ENCODE peak calls at places on chromosomes 2 and 18, in six cellular contexts. G, J, D, M, S and H are unnamed samples.

GRCh38 chr2:118224144-118224887 is 136.0 kb downstream of the INSIG2 start:
- DNase-seq in G (peak), J (peak), D (peak), M (no peak), S (peak), H (no peak)

GRCh38 chr2:16756831-16757644 is 91.4 kb upstream of the CYRIA start:
- DNase-seq in G (peak), J (peak), D (peak), M (peak), S (peak), H (no peak)

GRCh38 chr2:206700141-206700540 is 18.1 kb downstream of the DYTN start:
- DNase-seq in G (no peak), J (no peak), D (no peak), M (no peak), S (no peak), H (no peak)

GRCh38 chr2:88813612-88814011 is 122.1 kb downstream of the RPIA start:
- DNase-seq in G (no peak), J (no peak), D (no peak), M (no peak), S (no peak), H (no peak)

GRCh38 chr2:144357623-144358400 is 162.1 kb downstream of the ZEB2 start:
- DNase-seq in G (no peak), J (no peak), D (no peak), M (peak), S (peak), H (peak)

GRCh38 chr18:76621184-76621583 is 126.1 kb upstream of the ZNF516 start:
- DNase-seq in G (no peak), J (no peak), D (no peak), M (no peak), S (no peak), H (no peak)

GRCh38 chr2:67309281-67309680 is 87.9 kb upstream of the ETAA1 start:
- DNase-seq in G (no peak), J (no peak), D (no peak), M (no peak), S (peak), H (no peak)

GRCh38 chr2:12819721-12820120 is 103.0 kb downstream of the TRIB2 start:
- DNase-seq in G (no peak), J (no peak), D (no peak), M (no peak), S (no peak), H (no peak)

GRCh38 chr2:170217778-170218251 is 39.9 kb downstream of the MYO3B start:
- DNase-seq in G (no peak), J (no peak), D (no peak), M (no peak), S (no peak), H (no peak)

GRCh38 chr2:45168731-45169338 is 159.6 kb upstream of the SIX2 start:
- DNase-seq in G (peak), J (peak), D (peak), M (peak), S (peak), H (no peak)

GRCh38 chr2:212811946-212812345 is 273.3 kb upstream of the ERBB4 start:
- DNase-seq in G (no peak), J (no peak), D (no peak), M (no peak), S (no peak), H (no peak)

GRCh38 chr18:38362286-38362792 is 796.7 kb upstream of the CELF4 start:
- DNase-seq in G (peak), J (no peak), D (no peak), M (no peak), S (no peak), H (no peak)

GRCh38 chr2:118492335-118492734 is 355.1 kb downstream of the EN1 start:
- DNase-seq in G (peak), J (no peak), D (no peak), M (no peak), S (no peak), H (no peak)

GRCh38 chr2:162890690-162891311 is 52.2 kb upstream of the KCNH7 start:
- DNase-seq in G (peak), J (peak), D (no peak), M (peak), S (peak), H (peak)

GRCh38 chr18:22399949-22400348 is 17.8 kb downstream of the CTAGE1 start:
- DNase-seq in G (no peak), J (no peak), D (no peak), M (no peak), S (no peak), H (no peak)

GRCh38 chr2:45585267-45585861 is 25.7 kb downstream of the SRBD1 start:
- DNase-seq in G (no peak), J (peak), D (no peak), M (no peak), S (peak), H (no peak)

GRCh38 chr18:29862824-29863223 is 1179.7 kb downstream of the DSC3 start:
- DNase-seq in G (no peak), J (no peak), D (no peak), M (no peak), S (no peak), H (no peak)

GRCh38 chr2:200703132-200703925 is 108.4 kb upstream of the BZW1 start:
- DNase-seq in G (no peak), J (peak), D (no peak), M (peak), S (peak), H (no peak)

GRCh38 chr2:138121769-138122661 is 157.7 kb downstream of the HNMT start:
- DNase-seq in G (no peak), J (no peak), D (no peak), M (no peak), S (no peak), H (peak)

GRCh38 chr18:60182223-60182622 is 190.4 kb downstream of the MC4R start:
- DNase-seq in G (no peak), J (peak), D (no peak), M (no peak), S (no peak), H (no peak)

GRCh38 chr2:121071058-121071504 is 213.9 kb downstream of the TFCP2L1 start:
- DNase-seq in G (peak), J (peak), D (peak), M (peak), S (peak), H (no peak)

GRCh38 chr2:98907385-98907784 is 28.6 kb downstream of the CRACDL start:
- DNase-seq in G (no peak), J (no peak), D (no peak), M (no peak), S (no peak), H (no peak)

GRCh38 chr18:37254256-37254880 is 311.2 kb downstream of the CELF4 start:
- DNase-seq in G (no peak), J (no peak), D (no peak), M (no peak), S (peak), H (no peak)

GRCh38 chr18:64799378-64799777 is 650.5 kb upstream of the LINC00305 start:
- DNase-seq in G (no peak), J (no peak), D (no peak), M (no peak), S (no peak), H (no peak)

GRCh38 chr18:8607776-8608682 is 1.2 kb upstream of the RAB12 start:
- DNase-seq in G (no peak), J (no peak), D (no peak), M (no peak), S (no peak), H (no peak)

GRCh38 chr18:41783065-41783818 is 171.8 kb upstream of the PIK3C3 start:
- DNase-seq in G (no peak), J (no peak), D (no peak), M (no peak), S (no peak), H (no peak)

GRCh38 chr2:202910687-202911086 is 786 bp downstream of the WDR12 start:
- DNase-seq in G (no peak), J (no peak), D (no peak), M (no peak), S (no peak), H (no peak)
- H3K27ac ChIP-seq in G (no peak), J (no peak), D (peak), M (no peak), S (peak), H (no peak)

GRCh38 chr2:62706721-62707516 is 1.4 kb downstream of the EHBP1 start:
- DNase-seq in G (no peak), J (no peak), D (no peak), M (no peak), S (no peak), H (no peak)
- H3K27ac ChIP-seq in G (no peak), J (peak), D (no peak), M (peak), S (peak), H (peak)

GRCh38 chr2:46981662-46982351 is 66.2 kb upstream of the MCFD2 start:
- DNase-seq in G (no peak), J (no peak), D (no peak), M (no peak), S (peak), H (no peak)

GRCh38 chr2:46977899-46978298 is 62.3 kb upstream of the MCFD2 start:
- DNase-seq in G (no peak), J (no peak), D (no peak), M (no peak), S (peak), H (no peak)

GRCh38 chr2:46978696-46979095 is 63.1 kb upstream of the MCFD2 start:
- DNase-seq in G (no peak), J (no peak), D (no peak), M (no peak), S (no peak), H (no peak)

GRCh38 chr2:46980786-46981583 is 65.4 kb upstream of the MCFD2 start:
- DNase-seq in G (no peak), J (no peak), D (no peak), M (no peak), S (no peak), H (no peak)

GRCh38 chr2:46979611-46980010 is 64.0 kb upstream of the MCFD2 start:
- DNase-seq in G (no peak), J (no peak), D (no peak), M (no peak), S (peak), H (no peak)
- H3K27ac ChIP-seq in G (no peak), J (no peak), D (peak), M (no peak), S (no peak), H (no peak)

DNA sequence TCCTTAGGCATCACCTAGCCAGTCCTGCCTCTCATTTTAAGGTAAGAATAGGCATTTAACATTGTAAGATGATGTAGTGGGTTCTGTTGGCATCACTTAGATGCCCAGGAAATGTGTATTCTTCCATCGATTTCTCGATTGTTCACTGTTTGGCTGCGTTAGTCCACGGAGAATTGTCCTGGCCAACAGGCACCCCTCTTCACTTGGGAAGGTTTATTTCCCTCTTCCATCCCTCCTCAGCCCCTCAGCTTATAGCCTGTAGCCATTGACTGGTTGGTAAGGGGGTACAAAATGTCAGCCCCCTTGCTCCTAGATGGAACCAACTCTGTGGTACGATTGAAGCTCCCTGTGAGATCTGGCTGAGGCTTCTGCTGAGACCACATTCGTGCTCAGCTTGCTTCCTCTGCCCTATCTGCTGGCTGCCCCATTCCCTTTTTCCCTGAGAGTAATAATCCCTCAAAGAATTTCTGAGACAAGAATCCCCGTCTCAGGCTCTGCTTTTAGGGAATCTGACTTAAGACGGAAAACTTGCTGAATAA is 43.4 kb downstream of the PLEKHA3 start:
- DNase-seq in G (peak), J (peak), D (no peak), M (peak), S (no peak), H (no peak)
- H3K27ac ChIP-seq in G (no peak), J (peak), D (peak), M (peak), S (peak), H (peak)

DNA sequence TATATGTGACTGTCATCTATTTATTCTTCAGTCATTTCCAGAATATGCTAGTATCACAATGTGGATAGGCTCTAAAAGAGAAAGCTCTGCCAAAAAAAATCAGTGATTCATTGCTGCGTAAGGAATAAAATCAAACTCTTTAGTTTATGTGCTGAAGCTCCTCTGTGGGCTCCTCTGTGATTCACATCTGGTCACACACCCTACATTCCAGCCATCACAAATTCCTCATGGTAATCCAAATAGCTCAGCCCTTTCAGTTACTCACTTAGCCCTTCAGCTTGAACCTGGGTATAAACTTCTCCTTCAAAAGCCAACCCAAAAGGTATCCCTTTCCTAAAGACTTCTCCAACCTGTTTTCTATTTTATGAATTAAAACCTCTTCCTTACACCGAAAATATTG is 21.3 kb downstream of the DLGAP1 start:
- DNase-seq in G (no peak), J (no peak), D (no peak), M (no peak), S (no peak), H (no peak)
- H3K27ac ChIP-seq in G (no peak), J (no peak), D (no peak), M (no peak), S (no peak), H (no peak)

GRCh38 chr2:191126386-191126785 is 24.4 kb downstream of the STAT4 start:
- DNase-seq in G (no peak), J (no peak), D (no peak), M (no peak), S (no peak), H (no peak)

GRCh38 chr2:191127235-191127634 is 23.6 kb downstream of the STAT4 start:
- DNase-seq in G (no peak), J (no peak), D (no peak), M (no peak), S (no peak), H (no peak)

GRCh38 chr2:191128911-191129304 is 21.9 kb downstream of the STAT4 start:
- DNase-seq in G (no peak), J (no peak), D (no peak), M (no peak), S (no peak), H (no peak)

GRCh38 chr2:191122638-191123294 is 28.0 kb downstream of the STAT4 start:
- DNase-seq in G (no peak), J (no peak), D (no peak), M (no peak), S (no peak), H (no peak)

DNA sequence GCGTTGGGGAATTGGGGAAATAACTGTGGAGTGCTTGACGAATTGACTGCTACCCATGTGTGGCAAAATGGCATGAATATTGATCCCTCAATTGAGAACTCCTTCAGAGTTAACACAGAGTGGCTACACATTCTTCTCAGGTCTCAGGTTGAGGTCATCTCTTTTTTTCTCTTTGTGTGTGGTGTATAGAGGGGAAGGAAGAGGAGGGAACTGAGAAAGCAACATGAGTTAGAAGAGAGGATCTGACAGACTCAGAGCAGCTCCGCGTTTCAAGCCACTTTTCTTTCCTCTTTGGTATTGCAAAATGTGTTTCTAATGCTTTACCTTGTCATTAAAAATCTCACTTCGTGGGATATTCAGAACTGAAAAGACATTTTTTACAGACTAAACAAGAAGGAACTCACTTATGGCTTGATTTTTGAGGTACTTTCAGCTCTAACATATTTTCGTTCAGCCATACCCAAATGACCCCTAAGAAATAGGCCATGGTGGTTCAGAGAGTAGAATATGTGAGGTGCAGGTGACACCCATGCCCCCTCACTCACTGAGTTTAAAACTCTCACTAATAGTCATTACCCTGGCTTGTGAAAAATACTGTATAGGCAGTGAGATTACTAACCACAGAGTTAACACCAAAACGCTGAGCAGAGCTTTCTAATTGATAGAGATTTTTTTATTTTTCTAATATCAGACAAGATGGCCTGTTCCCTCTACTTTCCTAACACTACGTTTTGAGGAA is 22.5 kb downstream of the STAT4 start:
- DNase-seq in G (no peak), J (no peak), D (no peak), M (no peak), S (no peak), H (no peak)
- H3K27ac ChIP-seq in G (no peak), J (no peak), D (peak), M (no peak), S (no peak), H (no peak)

GRCh38 chr2:148860037-148860436 is 15.0 kb upstream of the KIF5C start:
- DNase-seq in G (no peak), J (no peak), D (no peak), M (no peak), S (no peak), H (no peak)
- H3K27ac ChIP-seq in G (no peak), J (no peak), D (no peak), M (no peak), S (no peak), H (no peak)